ENCODE peak calls at places on chromosomes 3 and 15, in five cellular contexts. H is heart left ventricle, X is cardiac muscle cell, W is heart right ventricle, S is esophagus muscularis mucosa. D is an unnamed sample.

GRCh38 chr3:72338942-72339749 is 509.1 kb downstream of the SHQ1 start:
- DNase-seq in H (no peak), X (no peak), W (no peak), S (no peak), D (peak)

GRCh38 chr15:48041454-48041853 is 79.3 kb upstream of the SLC24A5 start:
- DNase-seq in H (no peak), X (no peak), W (no peak), S (no peak), D (no peak)

GRCh38 chr15:45139770-45140169 is 10.0 kb downstream of the DUOX1 start:
- DNase-seq in H (no peak), X (no peak), W (no peak), S (no peak), D (peak)

GRCh38 chr3:57559526-57559925 is 3.5 kb downstream of the PDE12 start:
- DNase-seq in H (no peak), X (no peak), W (no peak), S (no peak), D (no peak)

GRCh38 chr3:127273196-127273595 is 14.7 kb downstream of the PRR20G start:
- DNase-seq in H (no peak), X (no peak), W (no peak), S (peak), D (no peak)

GRCh38 chr3:71064288-71064975 is 519.1 kb downstream of the FOXP1 start:
- DNase-seq in H (no peak), X (peak), W (peak), S (no peak), D (no peak)

GRCh38 chr3:127735767-127736693 is 63.3 kb downstream of the ABTB1 start:
- DNase-seq in H (no peak), X (no peak), W (no peak), S (no peak), D (no peak)

GRCh38 chr15:34582461-34583357 is 742 bp downstream of the GOLGA8B start:
- DNase-seq in H (peak), X (peak), W (no peak), S (no peak), D (peak)

GRCh38 chr15:39250460-39251186 is 330.3 kb upstream of the THBS1 start:
- DNase-seq in H (no peak), X (no peak), W (no peak), S (no peak), D (no peak)

GRCh38 chr15:36877294-36877693 is 223.1 kb downstream of the MEIS2 start:
- DNase-seq in H (no peak), X (peak), W (no peak), S (no peak), D (no peak)

GRCh38 chr3:107842940-107843339 is 247.9 kb downstream of the CD47 start:
- DNase-seq in H (no peak), X (no peak), W (no peak), S (no peak), D (no peak)

GRCh38 chr3:101066776-101067175 is 73.6 kb upstream of the ABI3BP start:
- DNase-seq in H (no peak), X (no peak), W (no peak), S (no peak), D (no peak)

GRCh38 chr15:71448688-71449114 is 333.4 kb downstream of the THSD4 start:
- DNase-seq in H (no peak), X (peak), W (peak), S (no peak), D (no peak)

GRCh38 chr3:115691964-115692363 is 68.7 kb downstream of the GAP43 start:
- DNase-seq in H (no peak), X (no peak), W (no peak), S (no peak), D (no peak)

GRCh38 chr15:25727116-25727515 is 136.0 kb downstream of the ATP10A start:
- DNase-seq in H (no peak), X (no peak), W (no peak), S (peak), D (no peak)

GRCh38 chr3:113745273-113746068 is 578 bp downstream of the NAA50 start:
- DNase-seq in H (peak), X (peak), W (peak), S (no peak), D (peak)

GRCh38 chr3:178231645-178232044 is 304.6 kb upstream of the KCNMB2 start:
- DNase-seq in H (no peak), X (no peak), W (no peak), S (no peak), D (no peak)

GRCh38 chr3:150377601-150378466 is 30.3 kb upstream of the TSC22D2 start:
- DNase-seq in H (no peak), X (no peak), W (no peak), S (peak), D (no peak)

GRCh38 chr3:48655586-48655985 is 7.1 kb downstream of the CELSR3 start:
- DNase-seq in H (no peak), X (no peak), W (no peak), S (no peak), D (peak)

GRCh38 chr15:90598053-90598577 is 68.4 kb downstream of the CRTC3 start:
- DNase-seq in H (no peak), X (no peak), W (peak), S (no peak), D (peak)

GRCh38 chr3:66738625-66739330 is 238.0 kb upstream of the LRIG1 start:
- DNase-seq in H (no peak), X (no peak), W (no peak), S (no peak), D (no peak)

GRCh38 chr15:80234883-80235282 is 17.1 kb downstream of the CTXND1 start:
- DNase-seq in H (no peak), X (peak), W (no peak), S (peak), D (no peak)

GRCh38 chr15:66750609-66751008 is 48.6 kb downstream of the SMAD6 start:
- DNase-seq in H (no peak), X (no peak), W (no peak), S (no peak), D (no peak)

GRCh38 chr15:37079726-37080125 is 20.6 kb downstream of the MEIS2 start:
- DNase-seq in H (no peak), X (no peak), W (no peak), S (no peak), D (no peak)

GRCh38 chr15:49421991-49422390 is 1.1 kb upstream of the FGF7 start:
- DNase-seq in H (no peak), X (peak), W (peak), S (no peak), D (peak)

GRCh38 chr3:175977968-175978752 is 1119.0 kb downstream of the NAALADL2 start:
- DNase-seq in H (peak), X (no peak), W (no peak), S (no peak), D (peak)

GRCh38 chr3:188946837-188947236 is 224.9 kb upstream of the TPRG1 start:
- DNase-seq in H (no peak), X (no peak), W (no peak), S (peak), D (no peak)
- H3K4me3 ChIP-seq in H (peak), X (no peak), W (peak), S (peak), D (peak)

DNA sequence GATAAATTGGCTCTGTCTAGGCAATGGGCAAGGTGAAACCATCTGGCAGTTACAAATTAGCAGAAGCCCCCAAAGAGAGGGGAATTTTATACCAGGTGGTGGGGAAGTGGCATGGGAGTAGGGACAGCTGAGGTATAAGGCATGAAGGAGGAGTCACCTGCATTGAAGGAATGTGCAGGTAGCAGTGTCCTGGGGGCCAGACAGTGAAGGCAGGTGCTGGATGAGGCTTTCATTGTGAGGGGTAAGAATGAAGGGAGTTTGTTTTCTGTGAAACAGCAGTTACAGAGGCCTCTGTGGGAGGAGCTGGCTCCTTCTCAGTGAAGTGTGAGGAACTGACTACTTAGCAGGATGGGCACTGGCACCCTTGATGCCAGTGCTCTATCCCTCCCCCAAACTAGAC is 19.1 kb upstream of the PXYLP1 start:
- DNase-seq in H (no peak), X (no peak), W (no peak), S (no peak), D (no peak)
- H3K27ac ChIP-seq in H (no peak), X (no peak), W (no peak), S (no peak), D (no peak)

GRCh38 chr15:85840802-85841152 is 46.1 kb upstream of the KLHL25 start:
- DNase-seq in H (no peak), X (no peak), W (no peak), S (no peak), D (no peak)
- H3K4me3 ChIP-seq in H (no peak), X (no peak), W (peak), S (peak), D (peak)

DNA sequence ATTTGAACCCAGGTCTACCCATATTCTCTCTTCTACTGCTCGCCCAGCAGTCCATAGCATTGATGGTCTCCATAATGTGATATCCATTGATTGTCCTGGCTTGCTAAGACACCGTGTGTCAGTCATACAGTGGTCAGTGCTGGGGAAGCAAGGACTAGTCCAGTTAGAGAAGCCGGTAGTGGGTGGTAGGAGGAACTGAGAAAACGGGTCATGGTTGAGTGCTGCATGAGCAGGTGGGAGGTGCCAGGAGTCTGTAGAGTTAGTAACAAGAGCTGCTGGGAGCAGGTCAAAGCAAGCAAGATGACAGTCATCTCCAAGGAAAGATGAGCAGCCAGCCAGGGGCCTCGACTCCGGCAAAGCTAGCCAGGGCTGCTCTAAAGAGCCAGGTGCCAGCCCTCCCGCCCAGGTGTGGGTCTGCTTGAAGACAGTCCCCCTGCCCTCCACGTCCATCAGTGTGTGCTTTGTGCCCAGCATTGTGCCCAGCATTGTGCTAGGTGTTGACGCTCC is 29.5 kb upstream of the USP3 start:
- DNase-seq in H (no peak), X (no peak), W (no peak), S (no peak), D (peak)
- H3K27ac ChIP-seq in H (no peak), X (no peak), W (no peak), S (peak), D (no peak)